ENCODE peak calls at places on chromosomes 13 and 19, in four cellular contexts. One of them, this sample, is unnamed.

GRCh38 chr13:25659091-25659502 is 287.3 kb downstream of the ATP8A2 start:
- DNase-seq in HepG2: no peak
- DNase-seq in HEK293T: peak; percentile 9
- DNase-seq in K562: no peak
- DNase-seq in this sample: no peak

GRCh38 chr13:50115695-50116094 is 100.5 kb downstream of the KCNRG start:
- DNase-seq in HepG2: no peak
- DNase-seq in K562: no peak
- DNase-seq in HEK293T: no peak
- DNase-seq in this sample: no peak

GRCh38 chr19:55519461-55520311 is 17.2 kb downstream of the SBK2 start:
- DNase-seq in HEK293T: no peak
- DNase-seq in HepG2: peak; percentile 11
- DNase-seq in K562: peak; percentile 41
- DNase-seq in this sample: no peak

GRCh38 chr13:36454121-36454520 is 21.8 kb downstream of the CCNA1 start:
- DNase-seq in HepG2: no peak
- DNase-seq in K562: no peak
- DNase-seq in HEK293T: no peak
- DNase-seq in this sample: no peak

GRCh38 chr19:2552859-2553258 is 76.9 kb downstream of the GADD45B start:
- DNase-seq in HepG2: no peak
- DNase-seq in K562: peak; percentile 14
- DNase-seq in HEK293T: no peak
- DNase-seq in this sample: no peak

GRCh38 chr13:44132710-44133109 is 240.9 kb upstream of the SERP2 start:
- DNase-seq in HEK293T: no peak
- DNase-seq in HepG2: no peak
- DNase-seq in K562: peak; percentile 13
- DNase-seq in this sample: no peak

GRCh38 chr19:42291437-42291815 is 10.5 kb upstream of the PRR19 start:
- DNase-seq in HEK293T: no peak
- DNase-seq in K562: no peak
- DNase-seq in HepG2: no peak
- DNase-seq in this sample: peak; percentile 67

GRCh38 chr19:9362905-9363304 is at the start of gene ZNF177:
- DNase-seq in HEK293T: no peak
- DNase-seq in HepG2: no peak
- DNase-seq in K562: peak; percentile 23
- DNase-seq in this sample: peak; percentile 17

GRCh38 chr13:27709779-27710178 is 82.5 kb upstream of the GSX1 start:
- DNase-seq in HEK293T: no peak
- DNase-seq in K562: no peak
- DNase-seq in HepG2: peak; percentile 21
- DNase-seq in this sample: no peak

GRCh38 chr13:28035146-28035782 is 46.8 kb upstream of the URAD start:
- DNase-seq in K562: no peak
- DNase-seq in HepG2: no peak
- DNase-seq in HEK293T: no peak
- DNase-seq in this sample: no peak

GRCh38 chr13:102399791-102400618 is 1.8 kb downstream of the FGF14 start:
- DNase-seq in HEK293T: no peak
- DNase-seq in HepG2: no peak
- DNase-seq in K562: no peak
- DNase-seq in this sample: peak; percentile 38

GRCh38 chr13:87671031-87671823 is at the start of gene SLITRK5:
- DNase-seq in HEK293T: peak; percentile 91
- DNase-seq in K562: peak; percentile 10
- DNase-seq in HepG2: peak; percentile 3
- DNase-seq in this sample: peak; percentile 87

GRCh38 chr13:35146686-35147085 is 204.6 kb downstream of the NBEA start:
- DNase-seq in HEK293T: no peak
- DNase-seq in HepG2: no peak
- DNase-seq in K562: no peak
- DNase-seq in this sample: no peak

GRCh38 chr19:39014037-39014436 is 18.3 kb downstream of the FBXO27 start:
- DNase-seq in K562: no peak
- DNase-seq in HepG2: no peak
- DNase-seq in HEK293T: no peak
- DNase-seq in this sample: no peak

GRCh38 chr13:99132295-99132835 is 68.3 kb upstream of the UBAC2 start:
- DNase-seq in HEK293T: no peak
- DNase-seq in HepG2: no peak
- DNase-seq in K562: no peak
- DNase-seq in this sample: no peak

GRCh38 chr19:23699521-23699860 is 12.5 kb upstream of the ZNF675 start:
- DNase-seq in K562: peak; percentile 14
- DNase-seq in HepG2: no peak
- DNase-seq in HEK293T: no peak
- DNase-seq in this sample: peak; percentile 17

GRCh38 chr13:37701972-37702371 is 103.4 kb upstream of the POSTN start:
- DNase-seq in HepG2: no peak
- DNase-seq in K562: no peak
- DNase-seq in HEK293T: no peak
- DNase-seq in this sample: no peak

GRCh38 chr13:65932587-65933239 is 1297.4 kb downstream of the PCDH9 start:
- DNase-seq in HepG2: no peak
- DNase-seq in K562: no peak
- DNase-seq in HEK293T: no peak
- DNase-seq in this sample: no peak

GRCh38 chr13:100512422-100512821 is 76.2 kb downstream of the GGACT start:
- DNase-seq in HepG2: no peak
- DNase-seq in HEK293T: no peak
- DNase-seq in K562: no peak
- DNase-seq in this sample: no peak

GRCh38 chr19:9009935-9010651 is at the start of gene MUC16:
- DNase-seq in HepG2: no peak
- DNase-seq in HEK293T: no peak
- DNase-seq in K562: no peak
- DNase-seq in this sample: no peak

GRCh38 chr19:15357906-15358305 is 21.7 kb downstream of the AKAP8 start:
- DNase-seq in K562: no peak
- DNase-seq in HepG2: no peak
- DNase-seq in HEK293T: no peak
- DNase-seq in this sample: no peak

GRCh38 chr13:31214379-31214778 is 14.6 kb downstream of the B3GLCT start:
- DNase-seq in K562: no peak
- DNase-seq in HEK293T: no peak
- DNase-seq in HepG2: no peak
- DNase-seq in this sample: no peak

GRCh38 chr19:29378126-29378525 is 147.7 kb upstream of the VSTM2B start:
- DNase-seq in K562: no peak
- DNase-seq in HEK293T: no peak
- DNase-seq in HepG2: no peak
- DNase-seq in this sample: no peak

GRCh38 chr19:55484571-55485438 is at the start of gene NAT14:
- DNase-seq in HEK293T: peak; percentile 91
- DNase-seq in HepG2: peak; percentile 39
- DNase-seq in K562: peak; percentile 83
- DNase-seq in this sample: peak; percentile 89

GRCh38 chr13:77026783-77027621 is at the start of gene FBXL3:
- DNase-seq in HEK293T: peak; percentile 99
- DNase-seq in HepG2: peak; percentile 46
- DNase-seq in K562: peak; percentile 80
- DNase-seq in this sample: peak; percentile 75

GRCh38 chr13:73657821-73658540 is 476.2 kb downstream of the KLF12 start:
- DNase-seq in HepG2: no peak
- DNase-seq in HEK293T: no peak
- DNase-seq in K562: no peak
- DNase-seq in this sample: no peak
- TF ChIP-seq ELF4 in HepG2: no peak
- TF ChIP-seq ELF4 in HEK293T: no peak
- TF ChIP-seq ELF4 in K562: no peak
- TF ChIP-seq ELF4 in this sample: no peak

DNA sequence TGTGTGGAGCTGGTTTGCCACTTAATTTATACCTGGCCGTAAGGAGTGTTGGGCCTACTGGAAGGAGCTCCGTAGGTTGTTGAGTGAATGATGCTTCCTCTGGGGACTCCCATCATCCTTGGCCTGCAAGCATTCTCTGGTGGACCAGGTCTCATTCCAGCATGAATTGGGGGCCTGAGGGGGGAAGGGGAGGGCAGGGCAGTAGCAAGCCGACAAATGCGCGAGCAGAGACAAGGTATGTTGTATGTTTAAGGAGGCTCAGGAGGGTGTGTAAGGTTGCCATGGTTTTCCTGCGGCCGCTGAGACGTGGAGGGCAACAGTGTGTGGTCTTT is 730 bp downstream of the ZNF264 start:
- DNase-seq in HEK293T: no peak
- DNase-seq in K562: no peak
- DNase-seq in HepG2: no peak
- DNase-seq in this sample: no peak
- TF ChIP-seq ELF4 in HEK293T: no peak
- TF ChIP-seq ELF4 in K562: no peak
- TF ChIP-seq ELF4 in HepG2: no peak
- TF ChIP-seq ELF4 in this sample: no peak

GRCh38 chr13:64457976-64458375 is 2772.2 kb downstream of the PCDH9 start:
- DNase-seq in HepG2: no peak
- DNase-seq in HEK293T: no peak
- DNase-seq in K562: no peak
- DNase-seq in this sample: no peak
- TF ChIP-seq ELF4 in HepG2: no peak
- TF ChIP-seq ELF4 in HEK293T: no peak
- TF ChIP-seq ELF4 in K562: no peak
- TF ChIP-seq ELF4 in this sample: no peak

GRCh38 chr19:30719991-30720329 is 347.8 kb downstream of the ZNF536 start:
- DNase-seq in HEK293T: no peak
- DNase-seq in HepG2: no peak
- DNase-seq in K562: no peak
- DNase-seq in this sample: peak; percentile 20
- TF ChIP-seq ELF4 in HEK293T: no peak
- TF ChIP-seq ELF4 in HepG2: no peak
- TF ChIP-seq ELF4 in K562: no peak
- TF ChIP-seq ELF4 in this sample: no peak

GRCh38 chr19:988510-988909 is 4.4 kb downstream of the WDR18 start:
- DNase-seq in K562: no peak
- DNase-seq in HepG2: no peak
- DNase-seq in HEK293T: no peak
- DNase-seq in this sample: no peak

GRCh38 chr19:990119-990571 is 6.0 kb downstream of the WDR18 start:
- DNase-seq in HEK293T: no peak
- DNase-seq in HepG2: no peak
- DNase-seq in K562: no peak
- DNase-seq in this sample: peak; percentile 13

GRCh38 chr19:986083-986482 is 1.9 kb downstream of the WDR18 start:
- DNase-seq in K562: no peak
- DNase-seq in HepG2: no peak
- DNase-seq in HEK293T: no peak
- DNase-seq in this sample: no peak

GRCh38 chr19:989381-990081 is 5.4 kb downstream of the WDR18 start:
- DNase-seq in HepG2: no peak
- DNase-seq in K562: no peak
- DNase-seq in HEK293T: no peak
- DNase-seq in this sample: peak; percentile 62

DNA sequence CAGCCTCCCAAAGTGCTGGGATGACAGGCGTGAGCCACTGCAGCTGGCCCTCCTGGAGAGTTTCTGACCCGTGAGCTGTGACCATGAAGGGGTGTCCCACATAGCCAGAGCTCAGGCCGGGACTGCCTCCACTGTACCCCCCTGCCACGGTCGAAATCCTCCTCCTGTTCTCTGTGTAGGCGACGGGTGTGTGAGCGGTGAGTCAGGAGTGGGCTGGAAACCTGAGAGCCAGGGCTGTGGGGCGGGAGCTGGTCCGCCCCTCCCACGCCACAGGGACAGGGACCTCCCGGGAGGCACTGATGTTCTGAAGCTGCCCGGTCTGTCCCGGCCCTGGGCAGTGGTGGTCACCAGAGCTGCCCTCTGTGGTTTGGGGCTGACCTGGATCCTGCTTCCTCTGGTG is 3.9 kb downstream of the WDR18 start:
- DNase-seq in K562: no peak
- DNase-seq in HepG2: no peak
- DNase-seq in HEK293T: no peak
- DNase-seq in this sample: no peak
- TF ChIP-seq ELF4 in K562: no peak
- TF ChIP-seq ELF4 in HepG2: no peak
- TF ChIP-seq ELF4 in HEK293T: no peak
- TF ChIP-seq ELF4 in this sample: no peak

DNA sequence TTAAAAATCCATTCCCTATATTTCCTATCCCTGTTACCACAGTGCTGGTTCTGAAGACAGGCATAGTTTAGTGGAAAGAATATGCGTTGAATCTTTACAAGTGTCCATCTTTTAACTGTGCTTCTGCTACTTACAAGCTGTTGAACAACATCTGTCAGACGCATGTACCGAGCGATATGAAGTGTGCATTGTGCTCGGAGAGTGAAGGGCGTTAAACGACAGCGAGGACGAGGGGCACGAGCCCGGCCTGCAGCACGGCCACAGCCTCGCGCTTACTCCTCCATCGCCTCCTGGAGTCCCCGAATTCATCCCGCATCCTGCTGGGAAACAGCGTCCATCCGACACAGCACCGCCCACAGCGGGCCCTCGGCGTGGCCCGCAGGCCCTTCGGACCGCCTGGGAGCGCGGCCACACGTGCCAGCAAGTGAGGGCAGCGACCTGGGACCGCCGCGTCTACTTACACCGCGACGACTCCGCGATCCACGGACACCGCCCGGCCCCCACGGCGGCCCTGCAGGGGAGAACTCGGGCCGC is 512 bp downstream of the PCID2 start:
- DNase-seq in HepG2: peak; percentile 26
- DNase-seq in K562: peak; percentile 45
- DNase-seq in HEK293T: peak; percentile 22
- DNase-seq in this sample: peak; percentile 50
- TF ChIP-seq ELF4 in HepG2: no peak
- TF ChIP-seq ELF4 in K562: no peak
- TF ChIP-seq ELF4 in HEK293T: no peak
- TF ChIP-seq ELF4 in this sample: no peak

This sample was measured in WTC11.